ENCODE peak calls at places on chromosomes 1 and 21, in eight cellular contexts. J, H, Z, B, O, S, N and D are unnamed samples.
A peak's percentile ranks its signal among the peaks of the same experiment; 100 is the strongest.

GRCh38 chr21:43318368-43318767 is 108.6 kb downstream of the SIK1 start:
- DNase-seq in J (no peak), H (no peak), Z (no peak), B (no peak), O (no peak), S (no peak), N (no peak), D (no peak)

GRCh38 chr1:201062511-201063189 is 39.1 kb upstream of the KIF21B start:
- DNase-seq in J (no peak), H (no peak), Z (no peak), B (peak; percentile 30), O (no peak), S (no peak), N (no peak), D (no peak)

GRCh38 chr1:21634481-21635137 is 34.5 kb downstream of the RAP1GAP start:
- DNase-seq in J (no peak), H (no peak), Z (no peak), B (no peak), O (no peak), S (no peak), N (no peak), D (no peak)

GRCh38 chr1:37930246-37931142 is 16.4 kb downstream of the INPP5B start:
- DNase-seq in J (peak; percentile 56), H (peak; percentile 57), Z (peak; percentile 67), B (no peak), O (no peak), S (no peak), N (peak; percentile 34), D (no peak)

GRCh38 chr1:94983343-94983742 is 56.4 kb upstream of the CNN3 start:
- DNase-seq in J (peak; percentile 88), H (peak; percentile 82), Z (peak; percentile 89), B (no peak), O (peak; percentile 29), S (peak; percentile 47), N (no peak), D (peak; percentile 68)

GRCh38 chr1:152960452-152961044 is 9.9 kb upstream of the SPRR4 start:
- DNase-seq in J (no peak), H (no peak), Z (no peak), B (no peak), O (no peak), S (no peak), N (no peak), D (no peak)

GRCh38 chr1:244296447-244296846 is 155.3 kb downstream of the ADSS2 start:
- DNase-seq in J (no peak), H (no peak), Z (no peak), B (no peak), O (peak; percentile 54), S (no peak), N (no peak), D (peak; percentile 42)

GRCh38 chr21:34925597-34925996 is 123.5 kb downstream of the RUNX1 start:
- DNase-seq in J (no peak), H (no peak), Z (no peak), B (no peak), O (no peak), S (no peak), N (no peak), D (no peak)

GRCh38 chr1:81335876-81336275 is 464.9 kb upstream of the ADGRL2 start:
- DNase-seq in J (no peak), H (no peak), Z (no peak), B (no peak), O (no peak), S (no peak), N (no peak), D (peak; percentile 20)

GRCh38 chr1:209717818-209718217 is 13.2 kb downstream of the HSD11B1 start:
- DNase-seq in J (no peak), H (no peak), Z (no peak), B (no peak), O (no peak), S (no peak), N (no peak), D (no peak)

GRCh38 chr1:212559929-212560328 is 48.6 kb upstream of the ATF3 start:
- DNase-seq in J (no peak), H (no peak), Z (no peak), B (no peak), O (no peak), S (no peak), N (no peak), D (peak; percentile 38)

GRCh38 chr1:212557739-212558664 is 50.6 kb upstream of the ATF3 start:
- DNase-seq in J (peak; percentile 29), H (peak; percentile 20), Z (peak; percentile 53), B (peak; percentile 21), O (peak; percentile 19), S (peak; percentile 55), N (peak; percentile 58), D (peak; percentile 71)

GRCh38 chr1:212556822-212557549 is 51.6 kb upstream of the ATF3 start:
- DNase-seq in J (no peak), H (no peak), Z (no peak), B (no peak), O (no peak), S (no peak), N (no peak), D (no peak)

GRCh38 chr1:212560933-212561460 is 47.6 kb upstream of the ATF3 start:
- DNase-seq in J (no peak), H (no peak), Z (no peak), B (no peak), O (no peak), S (no peak), N (no peak), D (no peak)

DNA sequence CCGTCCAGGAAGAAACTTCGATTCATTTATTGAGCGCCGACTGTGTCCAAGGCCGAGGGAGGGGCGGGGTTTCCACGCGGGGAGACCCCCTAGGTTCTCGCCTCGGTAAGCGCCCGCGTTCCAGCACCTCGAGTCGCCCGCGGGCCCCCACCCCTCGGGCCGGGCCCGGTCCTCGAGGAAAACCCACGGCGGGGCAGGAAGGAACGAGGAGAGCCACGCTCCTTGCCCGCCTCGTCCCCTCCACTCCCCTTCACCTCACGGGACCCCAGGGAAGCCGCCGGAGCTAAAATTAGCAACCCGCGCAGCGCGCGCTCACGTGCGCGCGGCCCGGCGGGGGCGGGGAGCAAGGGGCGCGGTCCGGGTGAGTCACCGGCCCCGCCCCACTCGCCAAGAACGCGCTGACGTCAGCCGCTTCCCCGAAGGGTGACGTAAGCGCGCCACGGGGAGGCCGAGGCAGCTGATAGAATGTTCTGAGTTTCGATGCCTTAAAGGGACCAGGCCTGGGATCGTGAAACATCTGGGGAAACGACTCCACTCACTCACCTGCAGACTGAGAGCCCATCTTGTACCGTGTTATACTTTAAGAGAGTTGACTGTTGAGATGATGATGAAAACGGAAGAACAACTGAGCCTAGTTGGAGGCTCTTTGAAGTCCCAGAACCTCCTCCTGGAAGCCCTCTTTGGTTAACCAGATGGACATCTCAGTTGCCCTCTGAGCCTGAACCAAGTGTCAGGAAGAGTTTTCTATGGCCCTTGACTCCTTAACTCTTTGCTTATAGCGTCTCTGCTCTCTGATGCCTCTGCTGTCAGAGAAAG is 49.7 kb upstream of the ATF3 start:
- DNase-seq in J (peak; percentile 94), H (peak; percentile 74), Z (peak; percentile 94), B (peak; percentile 87), O (peak; percentile 84), S (peak; percentile 88), N (peak; percentile 92), D (peak; percentile 94)
- H3K4me3 ChIP-seq in J (peak overlapping the region; percentile 76), H (peak overlapping the region; percentile 65), Z (peak overlapping the region; percentile 63), B (peak overlapping the region; percentile 28), O (peak overlapping the region; percentile 58), S (peak overlapping the region; percentile 55), N (peak overlapping the region; percentile 76), D (no peak overlapping the region)

GRCh38 chr1:118986291-118986838 is 1.8 kb downstream of the TBX15 start:
- DNase-seq in J (no peak), H (no peak), Z (no peak), B (no peak), O (no peak), S (no peak), N (no peak), D (no peak)

GRCh38 chr1:118984990-118985608 is 3.0 kb downstream of the TBX15 start:
- DNase-seq in J (no peak), H (no peak), Z (no peak), B (no peak), O (no peak), S (peak; percentile 45), N (no peak), D (no peak)

GRCh38 chr1:118986839-118987430 is 1.2 kb downstream of the TBX15 start:
- DNase-seq in J (peak; percentile 5), H (no peak), Z (no peak), B (no peak), O (no peak), S (no peak), N (no peak), D (no peak)

GRCh38 chr1:118984086-118984989 is 3.8 kb downstream of the TBX15 start:
- DNase-seq in J (peak; percentile 45), H (no peak), Z (no peak), B (peak; percentile 64), O (peak; percentile 24), S (peak; percentile 98), N (no peak), D (no peak)

DNA sequence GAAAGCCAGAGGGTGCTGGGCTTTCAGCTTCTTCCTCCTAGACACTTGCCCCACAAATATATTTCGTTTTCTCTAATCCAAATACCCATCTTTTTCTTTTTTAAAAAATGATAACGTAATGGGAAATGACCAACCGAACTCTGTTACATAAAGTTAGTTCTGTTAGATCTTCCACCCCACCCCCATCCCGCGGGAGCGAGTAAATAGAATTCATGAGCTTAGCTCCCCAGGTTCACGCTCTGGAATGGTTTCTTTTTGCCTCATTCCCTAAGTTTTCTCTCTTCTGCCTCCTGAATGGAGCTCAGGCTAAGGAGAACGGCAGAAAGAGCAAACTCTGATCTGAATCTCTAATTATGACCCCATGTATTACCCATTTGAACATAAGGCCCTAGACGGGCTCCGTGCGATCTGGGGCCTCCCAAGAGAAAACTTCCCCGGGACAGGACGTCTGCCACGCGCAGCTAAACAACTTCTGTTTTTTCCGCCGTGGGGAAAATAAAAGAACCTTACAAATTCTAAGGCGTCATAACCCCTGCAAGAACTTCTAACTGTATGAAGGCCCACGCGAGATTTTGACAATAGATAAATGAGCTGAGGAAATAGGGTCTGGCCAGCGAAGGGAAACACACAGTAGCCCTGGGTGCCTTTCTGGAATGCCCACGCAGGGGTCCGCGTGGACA is 2.4 kb downstream of the TBX15 start:
- DNase-seq in J (peak; percentile 2), H (no peak), Z (no peak), B (no peak), O (no peak), S (peak; percentile 51), N (no peak), D (no peak)
- H3K4me3 ChIP-seq in J (peak overlapping the region; percentile 59), H (no peak overlapping the region), Z (no peak overlapping the region), B (no peak overlapping the region), O (no peak overlapping the region), S (peak overlapping the region; percentile 66), N (peak overlapping the region; percentile 65), D (no peak overlapping the region)

GRCh38 chr1:237042467-237042891 is 495 bp downstream of the RYR2 start:
- DNase-seq in J (no peak), H (no peak), Z (no peak), B (peak; percentile 48), O (no peak), S (no peak), N (no peak), D (no peak)
- H3K4me3 ChIP-seq in J (peak overlapping the region; percentile 4), H (no peak overlapping the region), Z (no peak overlapping the region), B (peak overlapping the region; percentile 38), O (no peak overlapping the region), S (no peak overlapping the region), N (peak overlapping the region; percentile 77), D (peak overlapping the region; percentile 19)

DNA sequence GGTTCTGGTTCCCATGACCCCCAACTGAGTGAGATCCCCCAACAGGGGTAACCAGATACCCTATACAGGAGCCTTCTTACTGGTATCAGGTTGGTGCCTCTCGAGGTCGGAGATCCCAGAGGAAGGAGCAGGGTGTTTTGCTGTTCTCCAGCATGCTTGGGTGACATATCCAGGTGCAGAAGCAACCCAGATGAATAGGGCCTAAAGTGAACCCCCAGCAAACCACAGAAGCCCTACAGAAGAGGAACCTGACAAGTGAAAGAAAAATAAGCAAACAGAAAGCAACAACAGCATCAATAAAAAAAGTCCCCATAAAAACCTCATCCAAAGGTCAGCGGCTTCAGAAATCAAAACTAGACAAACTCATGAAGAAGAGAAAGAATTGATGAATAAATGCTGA is 633.4 kb upstream of the CXADR start:
- DNase-seq in J (no peak), H (no peak), Z (no peak), B (no peak), O (no peak), S (no peak), N (no peak), D (no peak)
- H3K4me3 ChIP-seq in J (no peak overlapping the region), H (no peak overlapping the region), Z (no peak overlapping the region), B (no peak overlapping the region), O (no peak overlapping the region), S (no peak overlapping the region), N (no peak overlapping the region), D (no peak overlapping the region)